ENCODE peak calls at places on chromosomes 3 and 15, in seven cellular contexts. S is IMR-90, W is OCI-LY7, Q is GM12878, Y is psoas muscle, D is small intestine, R is H1. P is an unnamed sample.

GRCh38 chr15:101578443-101578894 is 73.7 kb downstream of the TM2D3 start:
- DNase-seq in S (no peak), W (no peak), Q (no peak), Y (peak; percentile 40), D (peak; percentile 33), R (no peak), P (peak; percentile 51)

GRCh38 chr15:89021224-89021623 is 67.0 kb upstream of the ABHD2 start:
- DNase-seq in S (no peak), W (no peak), Q (no peak), Y (no peak), D (no peak), R (no peak), P (no peak)

GRCh38 chr15:64604319-64604718 is 143.9 kb downstream of the ZNF609 start:
- DNase-seq in S (no peak), W (no peak), Q (no peak), Y (no peak), D (no peak), R (no peak), P (no peak)

GRCh38 chr15:63389902-63390301 is 8.3 kb upstream of the CA12 start:
- DNase-seq in S (no peak), W (peak; percentile 10), Q (no peak), Y (peak; percentile 25), D (peak; percentile 93), R (no peak), P (no peak)

GRCh38 chr15:30954674-30955073 is 36.8 kb downstream of the MTMR10 start:
- DNase-seq in S (peak; percentile 34), W (no peak), Q (no peak), Y (no peak), D (no peak), R (no peak), P (no peak)

GRCh38 chr3:178421069-178421468 is 115.2 kb upstream of the KCNMB2 start:
- DNase-seq in S (no peak), W (no peak), Q (no peak), Y (no peak), D (no peak), R (no peak), P (no peak)

GRCh38 chr3:27022096-27022761 is 347.0 kb downstream of the NEK10 start:
- DNase-seq in S (no peak), W (no peak), Q (no peak), Y (no peak), D (no peak), R (no peak), P (no peak)

GRCh38 chr3:44685128-44685800 is 27.2 kb upstream of the ZNF502 start:
- DNase-seq in S (peak; percentile 84), W (peak; percentile 92), Q (peak; percentile 27), Y (peak; percentile 75), D (peak; percentile 54), R (peak; percentile 78), P (peak; percentile 51)

GRCh38 chr3:149487598-149488197 is 13.2 kb downstream of the TM4SF4 start:
- DNase-seq in S (no peak), W (peak; percentile 54), Q (no peak), Y (no peak), D (no peak), R (no peak), P (no peak)

GRCh38 chr15:43105077-43105769 is 615 bp downstream of the UBR1 start:
- DNase-seq in S (peak; percentile 5), W (peak; percentile 63), Q (no peak), Y (no peak), D (peak; percentile 56), R (no peak), P (no peak)

GRCh38 chr3:58161435-58162398 is 49.1 kb downstream of the DNASE1L3 start:
- DNase-seq in S (peak; percentile 98), W (no peak), Q (no peak), Y (peak; percentile 70), D (peak; percentile 67), R (no peak), P (peak; percentile 94)

GRCh38 chr3:98733778-98734281 is 29.3 kb upstream of the ST3GAL6 start:
- DNase-seq in S (no peak), W (no peak), Q (peak; percentile 33), Y (no peak), D (peak; percentile 6), R (no peak), P (no peak)

GRCh38 chr3:144942093-144942492 is 970.5 kb downstream of the DIPK2A start:
- DNase-seq in S (no peak), W (no peak), Q (no peak), Y (no peak), D (no peak), R (no peak), P (no peak)

GRCh38 chr15:43517354-43518072 is at the start of gene MAP1A:
- DNase-seq in S (peak; percentile 71), W (peak; percentile 70), Q (no peak), Y (peak; percentile 60), D (no peak), R (no peak), P (peak; percentile 67)

GRCh38 chr3:100570811-100571210 is 38.6 kb upstream of the ADGRG7 start:
- DNase-seq in S (no peak), W (no peak), Q (no peak), Y (no peak), D (no peak), R (no peak), P (no peak)

GRCh38 chr15:71752604-71753289 is 57.6 kb upstream of the NR2E3 start:
- DNase-seq in S (peak; percentile 94), W (peak; percentile 33), Q (no peak), Y (peak; percentile 24), D (peak; percentile 85), R (no peak), P (peak; percentile 78)

GRCh38 chr15:44593042-44593736 is 56.2 kb downstream of the EIF3J start:
- DNase-seq in S (no peak), W (peak; percentile 59), Q (no peak), Y (no peak), D (no peak), R (no peak), P (no peak)

GRCh38 chr3:123880998-123881561 is 3.1 kb downstream of the MYLK start:
- DNase-seq in S (peak; percentile 63), W (no peak), Q (no peak), Y (no peak), D (peak; percentile 4), R (no peak), P (peak; percentile 36)

GRCh38 chr15:76928231-76928630 is 3.3 kb upstream of the RCN2 start:
- DNase-seq in S (no peak), W (no peak), Q (no peak), Y (no peak), D (no peak), R (no peak), P (no peak)

GRCh38 chr3:196774845-196775422 is 35.3 kb downstream of the PAK2 start:
- DNase-seq in S (peak; percentile 21), W (no peak), Q (no peak), Y (no peak), D (no peak), R (no peak), P (no peak)

GRCh38 chr3:35254917-35255316 is 384.4 kb upstream of the ARPP21 start:
- DNase-seq in S (no peak), W (no peak), Q (no peak), Y (no peak), D (no peak), R (no peak), P (no peak)

GRCh38 chr3:32412887-32413286 is 21.2 kb downstream of the CMTM7 start:
- DNase-seq in S (no peak), W (no peak), Q (no peak), Y (no peak), D (no peak), R (no peak), P (no peak)

GRCh38 chr3:37937156-37937555 is 53.4 kb upstream of the VILL start:
- DNase-seq in S (no peak), W (no peak), Q (no peak), Y (no peak), D (no peak), R (no peak), P (no peak)

GRCh38 chr3:138348950-138349739 is 766 bp downstream of the MRAS start:
- DNase-seq in S (peak; percentile 26), W (no peak), Q (no peak), Y (peak; percentile 30), D (no peak), R (no peak), P (peak; percentile 51)

GRCh38 chr3:111971533-111971932 is 7.3 kb upstream of the ABHD10 start:
- DNase-seq in S (no peak), W (no peak), Q (no peak), Y (no peak), D (no peak), R (no peak), P (no peak)
- H3K36me3 ChIP-seq in S (peaks cover 3% of the 10 kb centered on the region), W (no peaks in the 10 kb centered on the region), Q (no peaks in the 10 kb centered on the region), Y (no peaks in the 10 kb centered on the region), D (no peaks in the 10 kb centered on the region), R (no peaks in the 10 kb centered on the region), P (peaks cover 49% of the 10 kb centered on the region)

GRCh38 chr15:24076090-24076784 is 389.1 kb upstream of the NDN start:
- DNase-seq in S (no peak), W (no peak), Q (no peak), Y (no peak), D (no peak), R (no peak), P (no peak)

GRCh38 chr15:24078310-24079029 is 391.4 kb upstream of the NDN start:
- DNase-seq in S (no peak), W (no peak), Q (no peak), Y (no peak), D (no peak), R (no peak), P (no peak)

GRCh38 chr15:24075420-24076089 is 388.4 kb upstream of the NDN start:
- DNase-seq in S (no peak), W (no peak), Q (no peak), Y (no peak), D (no peak), R (no peak), P (no peak)
- H3K9me3 ChIP-seq in S (peaks cover 2% of the 10 kb centered on the region), W (peaks cover 5% of the 10 kb centered on the region), Q (no peaks in the 10 kb centered on the region), Y (peaks cover 9% of the 10 kb centered on the region), D (peaks cover 3% of the 10 kb centered on the region), R (peaks cover 36% of the 10 kb centered on the region), P (no peaks in the 10 kb centered on the region)

GRCh38 chr3:53181024-53181371 is 20.0 kb downstream of the PRKCD start:
- DNase-seq in S (no peak), W (no peak), Q (no peak), Y (no peak), D (no peak), R (no peak), P (no peak)
- H3K4me1 ChIP-seq in S (no peaks in the 10 kb centered on the region), W (peaks cover 58% of the 10 kb centered on the region), Q (peaks cover 42% of the 10 kb centered on the region), Y (no peaks in the 10 kb centered on the region), D (no peaks in the 10 kb centered on the region), R (no peaks in the 10 kb centered on the region), P (no peaks in the 10 kb centered on the region)

DNA sequence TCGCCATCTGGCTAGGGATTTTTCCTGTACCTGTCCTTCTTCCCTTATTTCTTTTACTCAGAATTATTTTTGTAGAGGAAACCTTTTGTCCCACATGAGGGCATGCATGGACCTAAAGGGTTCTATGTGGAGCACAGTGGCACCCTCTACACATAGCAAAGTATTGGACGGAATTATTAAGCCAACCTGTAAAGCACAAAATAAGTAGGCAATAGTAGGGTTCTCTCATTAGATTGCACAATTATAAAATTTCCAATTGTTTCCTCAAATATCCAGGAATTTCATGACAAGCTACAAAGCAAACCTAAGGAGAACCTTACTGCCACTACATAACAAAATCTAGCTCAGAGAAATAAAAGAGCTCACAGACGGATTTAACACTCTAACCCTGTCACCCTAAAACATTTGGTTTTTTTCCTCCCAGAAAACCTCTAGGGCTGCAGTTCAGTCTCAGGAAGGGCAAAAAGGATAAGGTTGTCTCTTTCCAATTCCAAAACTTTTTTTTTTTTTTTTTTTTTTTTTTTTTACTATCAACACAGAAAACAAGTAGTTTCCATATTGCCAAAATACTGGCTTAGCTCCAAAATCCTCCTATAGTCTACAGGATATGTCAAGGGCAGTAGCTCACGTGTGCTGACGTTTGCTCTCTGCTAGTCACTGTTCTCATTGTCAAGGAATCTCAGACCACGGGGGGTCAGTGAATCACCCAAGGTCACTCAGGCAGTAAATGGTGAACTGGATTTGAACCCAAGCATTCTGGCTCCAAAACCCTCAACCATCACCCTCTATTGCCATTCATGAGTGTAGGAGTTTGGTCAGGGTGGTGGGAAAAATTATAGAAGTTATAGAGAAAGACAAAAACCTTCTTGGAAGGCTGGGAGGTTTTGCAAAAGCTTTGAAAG is 52.3 kb downstream of the NCEH1 start:
- DNase-seq in S (peak; percentile 100), W (no peak), Q (no peak), Y (no peak), D (no peak), R (no peak), P (peak; percentile 75)
- H3K36me3 ChIP-seq in S (no peaks in the 10 kb centered on the region), W (no peaks in the 10 kb centered on the region), Q (no peaks in the 10 kb centered on the region), Y (no peaks in the 10 kb centered on the region), D (no peaks in the 10 kb centered on the region), R (no peaks in the 10 kb centered on the region), P (no peaks in the 10 kb centered on the region)